ENCODE peak calls at places on chromosomes 2 and 18, in four cellular contexts. O is naive thymus-derived CD4-positive, alpha-beta T cell; D is ovary; U is GM03348. X is an unnamed sample.

GRCh38 chr2:76437564-76437963 is 726.8 kb upstream of the GCFC2 start:
- DNase-seq in U (no peak), D (no peak), O (no peak), X (no peak)

GRCh38 chr2:21422050-21422449 is 298.3 kb downstream of the TDRD15 start:
- DNase-seq in O (no peak), D (no peak), U (no peak), X (peak; percentile 26)

GRCh38 chr18:13813271-13813849 is 10.6 kb upstream of the MC5R start:
- DNase-seq in U (peak; percentile 89), O (peak; percentile 31), D (peak; percentile 38), X (peak; percentile 74)

GRCh38 chr2:146587291-146587713 is 1257.5 kb upstream of the ACVR2A start:
- DNase-seq in U (no peak), O (no peak), D (no peak), X (no peak)

GRCh38 chr2:177724398-177725287 is 332.1 kb downstream of the AGPS start:
- DNase-seq in U (peak; percentile 72), D (peak; percentile 62), O (peak; percentile 9), X (peak; percentile 26)

GRCh38 chr2:197215988-197216979 is 94.3 kb downstream of the ANKRD44 start:
- DNase-seq in U (peak; percentile 21), D (no peak), O (no peak), X (peak; percentile 18)

GRCh38 chr2:128687551-128687945 is 368.9 kb upstream of the HS6ST1 start:
- DNase-seq in U (no peak), D (no peak), O (no peak), X (no peak)

GRCh38 chr2:197248623-197249022 is 62.0 kb downstream of the ANKRD44 start:
- DNase-seq in U (peak; percentile 41), O (no peak), D (no peak), X (peak; percentile 52)

GRCh38 chr2:104848526-104848925 is 5.4 kb upstream of the POU3F3 start:
- DNase-seq in O (no peak), D (no peak), U (no peak), X (no peak)

GRCh38 chr2:130370490-130370889 is 14.6 kb downstream of the PTPN18 start:
- DNase-seq in D (no peak), O (peak; percentile 30), U (no peak), X (no peak)

GRCh38 chr2:221203138-221203537 is 369.0 kb downstream of the EPHA4 start:
- DNase-seq in U (no peak), D (no peak), O (no peak), X (no peak)